ENCODE peak calls at places on chromosomes 16 and 17, in four cellular contexts. F, C, T and Z are unnamed samples. For H3K4me1, the result is how much of the 10 kb centered on the place peaks cover.

GRCh38 chr17:20966869-20967268 is 75.9 kb downstream of the USP22 start:
- DNase-seq in F (no peak), C (no peak), T (no peak), Z (no peak)

GRCh38 chr17:7932483-7932891 is 481 bp downstream of the CNTROB start:
- DNase-seq in F (peak), C (peak), T (peak), Z (no peak)

GRCh38 chr16:8517280-8517679 is 73.0 kb downstream of the TMEM114 start:
- DNase-seq in F (no peak), C (no peak), T (no peak), Z (no peak)

GRCh38 chr17:43734376-43734775 is 24.2 kb downstream of the SOST start:
- DNase-seq in F (no peak), C (no peak), T (no peak), Z (no peak)

GRCh38 chr16:87571868-87572244 is 30.5 kb upstream of the JPH3 start:
- DNase-seq in F (no peak), C (no peak), T (no peak), Z (no peak)

GRCh38 chr17:32267690-32268205 is 2.1 kb downstream of the RHBDL3 start:
- DNase-seq in F (no peak), C (peak), T (no peak), Z (peak)

GRCh38 chr17:51739245-51739886 is 419.1 kb downstream of the CA10 start:
- DNase-seq in F (no peak), C (no peak), T (peak), Z (peak)

GRCh38 chr17:50364715-50365114 is 8.3 kb downstream of the MRPL27 start:
- DNase-seq in F (no peak), C (peak), T (peak), Z (peak)

GRCh38 chr16:4176794-4177438 is 60.7 kb upstream of the ADCY9 start:
- DNase-seq in F (peak), C (peak), T (peak), Z (peak)

GRCh38 chr16:78211951-78212350 is 112.5 kb downstream of the WWOX start:
- DNase-seq in F (no peak), C (peak), T (peak), Z (peak)

GRCh38 chr17:42194133-42194899 is at the start of gene GHDC:
- DNase-seq in F (peak), C (peak), T (peak), Z (peak)

GRCh38 chr16:50310308-50311133 is 44.2 kb downstream of the ADCY7 start:
- DNase-seq in F (no peak), C (no peak), T (peak), Z (peak)

GRCh38 chr16:65176603-65177002 is 54.7 kb upstream of the CDH11 start:
- DNase-seq in F (no peak), C (no peak), T (no peak), Z (no peak)

GRCh38 chr17:30823425-30823824 is 1.1 kb downstream of the CRLF3 start:
- DNase-seq in F (no peak), C (no peak), T (no peak), Z (no peak)

GRCh38 chr16:86910146-86910805 is 331.9 kb downstream of the FOXL1 start:
- DNase-seq in F (no peak), C (no peak), T (peak), Z (no peak)

GRCh38 chr17:52477824-52478614 is 319.5 kb upstream of the CA10 start:
- DNase-seq in F (no peak), C (no peak), T (no peak), Z (no peak)

GRCh38 chr16:20704281-20704680 is 6.8 kb upstream of the ACSM1 start:
- DNase-seq in F (no peak), C (no peak), T (no peak), Z (no peak)

GRCh38 chr16:54746596-54746995 is 184.1 kb upstream of the IRX5 start:
- DNase-seq in F (no peak), C (peak), T (no peak), Z (no peak)

GRCh38 chr17:56756536-56756935 is 77.2 kb downstream of the C17orf67 start:
- DNase-seq in F (peak), C (no peak), T (peak), Z (no peak)

GRCh38 chr17:43338886-43339516 is 59.8 kb upstream of the ARL4D start:
- DNase-seq in F (no peak), C (peak), T (peak), Z (peak)

GRCh38 chr16:85213926-85214294 is 101.6 kb upstream of the CIBAR2 start:
- DNase-seq in F (no peak), C (no peak), T (no peak), Z (no peak)

GRCh38 chr16:85215478-85216120 is 103.3 kb upstream of the CIBAR2 start:
- DNase-seq in F (no peak), C (no peak), T (no peak), Z (no peak)

GRCh38 chr16:85220125-85220839 is 108.0 kb upstream of the CIBAR2 start:
- DNase-seq in F (no peak), C (no peak), T (peak), Z (no peak)

GRCh38 chr16:85221081-85221809 is 109.0 kb upstream of the CIBAR2 start:
- DNase-seq in F (no peak), C (no peak), T (no peak), Z (no peak)

GRCh38 chr16:85216522-85217375 is 104.5 kb upstream of the CIBAR2 start:
- DNase-seq in F (no peak), C (no peak), T (no peak), Z (no peak)
- H3K4me1 ChIP-seq in F (under half), C (under half), T (under half), Z (under half)

DNA sequence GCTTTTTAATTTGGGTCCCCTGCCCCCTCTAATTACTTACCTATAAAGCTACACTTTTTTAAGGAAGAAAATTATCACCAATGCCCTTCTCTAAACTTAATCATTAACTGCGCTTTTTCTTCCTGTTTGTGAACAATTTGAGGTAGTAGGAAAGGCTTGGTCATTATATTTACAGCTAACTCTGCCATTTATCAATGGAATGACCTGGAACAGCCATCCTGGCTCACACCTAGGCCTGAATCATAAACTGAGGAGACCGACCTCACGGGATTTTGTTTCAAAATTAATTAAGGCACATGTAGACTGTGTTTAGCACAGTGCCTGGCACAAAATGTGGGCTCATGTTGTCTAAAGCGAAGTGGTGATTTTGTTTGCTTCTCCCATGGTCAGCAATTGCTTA is 15.4 kb upstream of the DYNLRB2 start:
- DNase-seq in F (no peak), C (no peak), T (no peak), Z (no peak)
- H3K4me3 ChIP-seq in F (no peak), C (no peak), T (no peak), Z (no peak)

DNA sequence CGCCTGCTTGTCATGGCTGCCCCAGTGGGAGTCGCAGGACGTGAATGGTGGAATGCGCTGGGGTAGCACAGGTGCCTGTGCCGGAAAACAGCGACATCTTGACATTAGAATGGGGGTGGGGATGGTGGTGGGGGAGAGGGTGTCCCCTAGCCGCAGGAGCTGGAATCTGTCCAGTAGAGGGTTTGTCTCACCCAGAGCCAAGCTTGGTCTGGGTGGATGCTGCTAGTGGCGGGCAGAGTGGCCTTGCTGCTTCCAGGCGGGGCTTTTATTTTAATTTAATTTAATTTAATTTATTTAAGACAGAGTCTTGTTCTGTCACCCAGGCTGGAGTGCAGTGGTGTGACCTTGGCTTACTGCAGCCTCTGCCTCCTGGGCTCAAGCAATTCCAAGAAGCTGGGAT is 7.7 kb downstream of the BAIAP2 start:
- DNase-seq in F (no peak), C (no peak), T (no peak), Z (no peak)
- H3K4me1 ChIP-seq in F (under half), C (under half), T (under half), Z (under half)

GRCh38 chr17:77450742-77451270 is 310.0 kb downstream of the SEC14L1 start:
- DNase-seq in F (no peak), C (no peak), T (no peak), Z (no peak)

GRCh38 chr17:77449908-77450741 is 309.4 kb downstream of the SEC14L1 start:
- DNase-seq in F (peak), C (peak), T (peak), Z (peak)

GRCh38 chr17:77451271-77451893 is 310.6 kb downstream of the SEC14L1 start:
- DNase-seq in F (no peak), C (peak), T (peak), Z (peak)

GRCh38 chr17:77446959-77447634 is 306.3 kb downstream of the SEC14L1 start:
- DNase-seq in F (no peak), C (no peak), T (no peak), Z (no peak)

DNA sequence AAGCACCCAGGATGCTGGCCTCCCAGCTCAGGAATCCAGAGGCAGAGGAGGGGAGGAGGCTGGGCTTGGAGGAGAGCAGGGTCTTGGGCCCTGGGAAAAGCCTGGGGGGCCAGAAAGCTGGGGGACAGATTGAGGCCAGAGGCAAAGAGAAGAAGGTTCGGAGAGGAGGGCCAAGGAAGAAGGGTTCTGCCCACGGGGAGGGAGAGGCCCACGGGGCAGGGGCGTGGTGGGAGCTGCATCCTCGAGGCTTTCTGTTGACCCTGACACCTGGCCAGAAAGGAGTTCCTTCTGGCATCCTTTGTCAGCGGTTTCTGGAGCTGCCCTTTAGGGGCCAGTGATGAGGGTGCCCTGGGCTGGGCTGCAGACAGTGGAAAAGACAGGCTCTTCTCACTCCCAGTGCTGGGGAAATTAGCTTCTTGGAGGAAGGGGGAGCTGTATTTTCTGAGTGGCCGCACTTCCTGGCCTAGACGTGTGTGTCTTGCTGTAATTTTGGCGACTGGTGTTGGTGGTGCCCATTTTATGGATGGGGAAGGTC is 308.7 kb downstream of the SEC14L1 start:
- DNase-seq in F (no peak), C (no peak), T (no peak), Z (no peak)
- H3K4me3 ChIP-seq in F (no peak), C (no peak), T (no peak), Z (peak)

GRCh38 chr16:81610144-81610842 is 165.7 kb downstream of the CMIP start:
- DNase-seq in F (no peak), C (no peak), T (peak), Z (no peak)

GRCh38 chr16:81612351-81613170 is 166.5 kb upstream of the PLCG2 start:
- DNase-seq in F (no peak), C (peak), T (no peak), Z (peak)

GRCh38 chr16:81611721-81612120 is 167.1 kb downstream of the CMIP start:
- DNase-seq in F (no peak), C (no peak), T (no peak), Z (no peak)

GRCh38 chr16:81609323-81609892 is 164.8 kb downstream of the CMIP start:
- DNase-seq in F (no peak), C (no peak), T (no peak), Z (no peak)

GRCh38 chr16:81610936-81611335 is 166.3 kb downstream of the CMIP start:
- DNase-seq in F (no peak), C (no peak), T (no peak), Z (no peak)
- H3K4me1 ChIP-seq in F (under half), C (under half), T (under half), Z (under half)

DNA sequence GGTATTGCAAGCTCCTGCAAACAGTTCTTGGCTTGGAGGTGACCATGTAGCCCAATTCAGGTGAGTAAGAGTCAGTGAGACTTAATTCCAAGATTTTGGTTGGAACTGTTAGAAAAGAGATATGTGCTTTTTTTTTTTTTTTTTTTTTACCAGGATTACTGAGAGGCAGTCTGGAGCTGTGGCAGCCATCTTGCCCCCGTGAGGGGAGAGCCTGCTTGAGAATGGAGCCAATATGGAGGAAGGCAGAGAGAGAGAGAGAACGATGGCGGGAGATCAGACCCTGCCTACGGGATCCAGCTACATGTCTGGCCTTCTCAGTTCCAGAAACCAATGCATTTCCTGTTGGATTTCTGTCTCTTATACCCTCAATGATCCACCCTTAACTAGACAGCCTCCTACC is 97.8 kb downstream of the MYH11 start:
- DNase-seq in F (no peak), C (no peak), T (no peak), Z (no peak)
- H3K4me3 ChIP-seq in F (no peak), C (no peak), T (no peak), Z (no peak)